ENCODE peak calls at places on chromosomes 13 and 19, in six cellular contexts. K, X, E, G, W and V are unnamed samples. For H3K4me1, the result is how much of the 10 kb centered on the place peaks cover.

GRCh38 chr19:41029524-41030432 is 38.7 kb downstream of the CYP2B6 start:
- DNase-seq in X (no peak), G (no peak), W (no peak), E (no peak), K (no peak), V (no peak)

GRCh38 chr19:16385296-16385695 is 60.7 kb downstream of the KLF2 start:
- DNase-seq in K (no peak), E (no peak), G (no peak), W (no peak), X (no peak), V (no peak)

GRCh38 chr19:3234800-3235199 is 10.3 kb downstream of the CELF5 start:
- DNase-seq in X (no peak), E (no peak), K (no peak), W (no peak), G (no peak), V (no peak)

GRCh38 chr13:62357887-62358645 is 942.4 kb upstream of the PCDH20 start:
- DNase-seq in E (peak), K (no peak), W (no peak), G (no peak), X (no peak), V (no peak)

GRCh38 chr13:45196622-45197021 is 4.2 kb downstream of the KCTD4 start:
- DNase-seq in W (no peak), K (no peak), E (no peak), G (no peak), X (no peak), V (no peak)

GRCh38 chr19:34172661-34173144 is 399 bp downstream of the LSM14A start:
- DNase-seq in E (no peak), W (peak), K (no peak), X (no peak), G (no peak), V (peak)

GRCh38 chr19:8105471-8105870 is 43.9 kb downstream of the FBN3 start:
- DNase-seq in E (no peak), K (no peak), W (no peak), X (no peak), G (no peak), V (no peak)

GRCh38 chr19:5141926-5142724 is 173.2 kb downstream of the KDM4B start:
- DNase-seq in W (no peak), G (peak), K (no peak), E (no peak), X (no peak), V (no peak)

GRCh38 chr19:6417713-6418561 is 6.7 kb downstream of the KHSRP start:
- DNase-seq in E (peak), W (no peak), G (peak), K (no peak), X (no peak), V (no peak)

GRCh38 chr13:109344552-109345157 is 441.7 kb downstream of the IRS2 start:
- DNase-seq in E (peak), W (no peak), G (no peak), X (no peak), K (no peak), V (no peak)

GRCh38 chr19:16375157-16375935 is 50.7 kb downstream of the KLF2 start:
- DNase-seq in G (no peak), E (no peak), W (no peak), X (no peak), K (no peak), V (no peak)

GRCh38 chr19:20038358-20039202 is 725 bp downstream of the ZNF682 start:
- DNase-seq in G (no peak), E (no peak), K (no peak), W (no peak), X (no peak), V (peak)

GRCh38 chr13:45055198-45055901 is 65.0 kb upstream of the GTF2F2 start:
- DNase-seq in E (peak), G (no peak), X (peak), K (no peak), W (no peak), V (no peak)

GRCh38 chr19:38033658-38034150 is 126.7 kb downstream of the SIPA1L3 start:
- DNase-seq in W (no peak), G (no peak), E (no peak), K (no peak), X (no peak), V (no peak)

GRCh38 chr13:45623516-45624090 is 8.1 kb upstream of the ERICH6B start:
- DNase-seq in X (no peak), W (no peak), E (peak), K (no peak), G (no peak), V (no peak)

GRCh38 chr13:26785845-26786630 is 25.5 kb upstream of the GPR12 start:
- DNase-seq in X (peak), E (no peak), K (peak), G (peak), W (peak), V (peak)
- H3K4me3 ChIP-seq in X (no peak), E (no peak), K (peak), G (no peak), W (peak), V (peak)

GRCh38 chr19:942133-942645 is 16.4 kb downstream of the ARID3A start:
- DNase-seq in E (no peak), W (no peak), G (peak), K (no peak), X (no peak), V (no peak)
- H3K4me1 ChIP-seq in E (under half), W (under half), G (under half), K (under half), X (under half), V (under half)

GRCh38 chr19:13270514-13271105 is 120.4 kb downstream of the IER2 start:
- DNase-seq in K (no peak), W (no peak), G (no peak), X (no peak), E (no peak), V (no peak)
- H3K4me3 ChIP-seq in K (no peak), W (no peak), G (no peak), X (no peak), E (no peak), V (no peak)

DNA sequence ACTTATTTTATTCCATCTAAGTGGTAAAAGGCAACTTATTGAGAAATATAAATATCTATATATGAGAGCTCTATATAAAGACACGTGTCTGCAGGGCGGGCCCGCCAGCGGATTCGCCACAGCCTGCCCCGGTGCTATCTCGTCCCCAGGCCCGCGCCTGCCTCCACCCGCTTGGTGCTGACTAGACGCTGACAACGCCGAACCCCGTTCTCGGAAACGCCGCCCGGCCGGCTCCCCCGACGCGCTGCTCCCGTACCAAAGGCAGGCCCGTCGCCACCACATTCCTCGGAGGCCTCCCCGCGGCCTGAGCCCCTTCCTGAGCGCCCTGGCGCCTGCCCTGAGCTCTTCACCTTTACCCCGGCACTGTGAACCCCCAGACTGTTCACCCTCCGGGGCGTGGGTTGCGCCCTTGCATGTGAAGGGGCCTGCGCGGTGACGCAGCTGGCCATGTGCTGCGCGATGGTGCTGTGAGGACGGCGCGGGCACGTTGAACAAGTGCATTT is 6.0 kb downstream of the PLEKHJ1 start:
- DNase-seq in W (no peak), X (no peak), K (no peak), G (peak), E (no peak), V (no peak)
- H3K4me1 ChIP-seq in W (under half), X (under half), K (under half), G (under half), E (under half), V (under half)

DNA sequence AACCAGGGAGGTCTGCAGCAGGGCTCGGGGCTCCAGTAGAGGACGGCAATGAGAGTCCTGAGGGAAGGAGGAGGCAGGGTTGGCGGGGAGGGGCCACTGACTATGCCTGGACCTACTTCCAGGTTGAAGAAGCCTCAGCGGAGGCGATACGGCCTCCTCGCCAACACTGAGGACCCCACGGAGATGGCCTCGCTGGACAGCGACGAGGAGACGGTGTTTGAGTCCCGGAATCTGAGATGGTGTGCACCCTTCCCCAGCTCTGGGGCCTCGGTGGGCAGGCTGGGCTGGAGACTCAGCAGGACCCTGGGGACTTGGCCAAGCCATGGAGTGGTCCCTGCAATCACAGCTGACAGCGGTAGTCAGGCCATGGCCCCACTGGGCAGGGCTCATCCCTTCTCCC is 1.7 kb downstream of the FAM174C start:
- DNase-seq in K (no peak), X (no peak), G (peak), E (no peak), W (no peak), V (no peak)
- H3K4me3 ChIP-seq in K (no peak), X (no peak), G (no peak), E (no peak), W (no peak), V (no peak)